ENCODE peak calls at places on chromosomes 3 and 15, in five cellular contexts. B, P, R, N and O are unnamed samples.

GRCh38 chr3:98906230-98906629 is 4.7 kb upstream of the DCBLD2 start:
- DNase-seq in N (no peak), R (no peak), B (no peak), P (peak; percentile 88), O (no peak)

GRCh38 chr15:72369964-72370363 is 5.8 kb downstream of the HEXA start:
- DNase-seq in P (no peak), R (no peak), B (no peak), N (no peak), O (no peak)

GRCh38 chr15:75177360-75178071 is 24.2 kb upstream of the C15orf39 start:
- DNase-seq in B (no peak), R (no peak), N (no peak), P (no peak), O (no peak)

GRCh38 chr3:89690649-89691048 is 583.2 kb downstream of the EPHA3 start:
- DNase-seq in N (no peak), R (no peak), B (no peak), P (peak; percentile 8), O (no peak)

GRCh38 chr15:31489281-31489680 is 162.6 kb downstream of the KLF13 start:
- DNase-seq in R (peak; percentile 7), B (no peak), P (no peak), N (no peak), O (no peak)

GRCh38 chr3:103002447-103002846 is 567.6 kb downstream of the ZPLD1 start:
- DNase-seq in B (no peak), P (peak; percentile 54), R (no peak), N (no peak), O (no peak)

GRCh38 chr3:128794067-128794768 is 68.2 kb downstream of the RAB7A start:
- DNase-seq in P (peak; percentile 86), R (no peak), N (no peak), B (no peak), O (no peak)

GRCh38 chr3:190309414-190309813 is 12.8 kb downstream of the CLDN1 start:
- DNase-seq in N (no peak), B (no peak), P (no peak), R (no peak), O (no peak)

GRCh38 chr15:90407871-90408317 is 19.9 kb downstream of the IQGAP1 start:
- DNase-seq in R (no peak), B (no peak), N (no peak), P (no peak), O (no peak)

GRCh38 chr3:15636028-15636709 is 34.6 kb downstream of the BTD start:
- DNase-seq in R (no peak), B (no peak), P (peak; percentile 92), N (no peak), O (no peak)

GRCh38 chr3:169913270-169913780 is 2.0 kb downstream of the SAMD7 start:
- DNase-seq in P (no peak), N (no peak), R (no peak), B (peak; percentile 77), O (no peak)

GRCh38 chr15:39515765-39516164 is 65.1 kb upstream of the THBS1 start:
- DNase-seq in B (no peak), N (no peak), R (no peak), P (no peak), O (no peak)

GRCh38 chr15:63045438-63046278 is 3.1 kb downstream of the TPM1 start:
- DNase-seq in R (no peak), B (no peak), P (peak; percentile 52), N (no peak), O (no peak)

GRCh38 chr3:4768021-4768420 is 211.2 kb upstream of the BHLHE40 start:
- DNase-seq in B (no peak), P (no peak), N (no peak), R (no peak), O (no peak)

GRCh38 chr15:75024102-75024636 is 779 bp downstream of the PPCDC start:
- DNase-seq in N (no peak), P (no peak), R (no peak), B (no peak), O (no peak)

GRCh38 chr3:85760342-85760741 is 801.6 kb downstream of the CADM2 start:
- DNase-seq in N (no peak), R (no peak), P (no peak), B (no peak), O (no peak)

GRCh38 chr15:53757906-53758305 is 1.6 kb downstream of the WDR72 start:
- DNase-seq in B (no peak), P (no peak), N (no peak), R (no peak), O (no peak)

GRCh38 chr15:62112616-62113593 is 46.1 kb downstream of the C2CD4A start:
- DNase-seq in P (peak; percentile 80), B (no peak), R (no peak), N (no peak), O (no peak)

GRCh38 chr3:172281884-172282283 is 166.4 kb downstream of the GHSR start:
- DNase-seq in N (no peak), R (no peak), P (no peak), B (no peak), O (no peak)

DNA sequence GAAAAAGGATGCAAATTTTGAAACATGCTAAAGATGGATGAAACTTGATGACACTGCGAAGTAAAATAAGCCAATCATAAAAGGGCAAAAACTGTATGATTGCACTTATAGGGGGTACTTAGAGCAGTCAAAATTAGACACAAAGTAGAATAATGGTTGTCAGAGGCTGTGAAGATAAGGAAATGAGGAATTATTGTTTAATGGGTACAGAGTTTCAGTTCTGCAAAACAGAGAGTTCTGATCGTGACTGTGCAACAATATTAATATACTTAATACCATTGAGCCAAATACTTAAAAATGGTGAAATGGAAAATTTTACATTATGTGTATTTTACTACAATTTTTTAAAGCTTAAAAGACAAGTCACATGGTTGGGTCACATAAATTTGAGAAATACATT is 35.1 kb downstream of the UBE3A start:
- DNase-seq in R (no peak), P (no peak), N (no peak), B (no peak), O (no peak)
- TF ChIP-seq CTCF in R (no peak), P (no peak), N (no peak), B (no peak), O (no peak)

GRCh38 chr15:34158355-34158754 is 51.5 kb downstream of the KATNBL1 start:
- DNase-seq in N (no peak), R (no peak), P (no peak), B (no peak), O (no peak)

GRCh38 chr15:34161329-34161953 is 48.5 kb downstream of the KATNBL1 start:
- DNase-seq in N (no peak), P (no peak), B (no peak), R (no peak), O (no peak)

GRCh38 chr15:34154725-34155204 is 52.9 kb downstream of the PGBD4 start:
- DNase-seq in P (peak; percentile 4), N (no peak), B (no peak), R (no peak), O (no peak)

GRCh38 chr15:34155859-34156258 is 54.0 kb downstream of the PGBD4 start:
- DNase-seq in R (no peak), P (no peak), B (no peak), N (no peak), O (no peak)

GRCh38 chr15:34160735-34161134 is 49.2 kb downstream of the KATNBL1 start:
- DNase-seq in B (no peak), P (no peak), R (no peak), N (no peak), O (no peak)
- TF ChIP-seq CTCF in B (no peak), P (no peak), R (no peak), N (no peak), O (no peak)

GRCh38 chr15:82674873-82675272 is 27.7 kb upstream of the CPEB1 start:
- DNase-seq in P (no peak), B (no peak), R (no peak), N (no peak), O (no peak)

GRCh38 chr15:82679626-82680199 is 30.0 kb downstream of the AP3B2 start:
- DNase-seq in R (no peak), N (peak; percentile 2), B (no peak), P (no peak), O (no peak)

GRCh38 chr15:82681371-82681770 is 28.3 kb downstream of the AP3B2 start:
- DNase-seq in N (no peak), B (no peak), P (no peak), R (no peak), O (no peak)

GRCh38 chr15:82677720-82678323 is 30.7 kb upstream of the CPEB1 start:
- DNase-seq in N (no peak), B (no peak), P (no peak), R (no peak), O (no peak)

DNA sequence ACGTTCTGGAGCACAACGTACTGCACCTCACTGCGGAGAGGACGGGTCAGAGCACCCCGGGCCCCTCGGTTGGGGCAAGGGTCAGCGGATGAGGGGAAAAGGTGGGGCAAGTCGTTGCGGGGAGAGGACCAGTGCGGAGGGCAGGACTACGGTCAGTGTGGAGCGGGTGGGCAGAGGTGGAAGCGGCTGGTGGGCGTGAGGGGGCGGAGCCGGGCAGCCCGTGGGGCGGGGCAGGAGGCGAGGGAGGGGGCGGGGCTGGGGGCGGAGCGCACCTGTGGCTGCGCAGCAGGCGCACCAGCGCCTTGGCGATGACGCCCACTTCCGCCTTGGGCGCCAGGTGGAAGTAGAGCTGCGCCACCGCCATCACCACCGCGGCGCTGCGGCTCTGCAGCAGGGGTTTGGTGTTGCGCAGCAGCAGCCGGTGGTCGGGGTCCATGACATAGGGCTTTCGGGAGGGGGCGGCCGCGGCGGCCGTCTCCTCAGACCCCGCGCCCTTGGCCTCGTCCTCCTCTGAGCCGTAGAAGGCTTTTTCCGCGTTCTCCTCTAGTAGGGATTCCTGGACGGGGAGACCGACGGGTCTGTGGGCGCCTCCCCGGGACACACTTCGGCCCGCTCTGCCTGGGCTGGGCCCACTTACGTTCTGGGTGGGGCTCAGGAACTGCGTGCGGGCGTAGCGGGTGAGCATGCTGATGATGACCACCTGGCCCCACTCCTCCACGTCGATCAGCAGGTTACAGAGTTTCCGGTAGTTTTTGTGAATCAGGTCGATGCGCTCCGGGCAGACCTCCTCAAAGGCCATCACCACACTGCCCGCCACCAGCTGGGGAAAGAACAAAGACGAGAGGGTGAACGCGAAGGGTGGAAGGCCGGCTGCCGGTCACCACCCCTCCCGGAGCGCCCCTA is 29.2 kb downstream of the AP3B2 start:
- DNase-seq in N (peak; percentile 83), B (peak; percentile 65), P (no peak), R (peak; percentile 87), O (peak; percentile 80)
- TF ChIP-seq CTCF in N (peak; percentile 35), B (no peak), P (no peak), R (peak; percentile 52), O (peak; percentile 35)

GRCh38 chr3:125634346-125634964 is 39.2 kb upstream of the OSBPL11 start:
- DNase-seq in N (no peak), R (no peak), P (no peak), B (no peak), O (no peak)

GRCh38 chr3:125628212-125628611 is 32.9 kb upstream of the OSBPL11 start:
- DNase-seq in R (no peak), B (no peak), N (no peak), P (no peak), O (no peak)

GRCh38 chr3:125633767-125634166 is 38.5 kb upstream of the OSBPL11 start:
- DNase-seq in R (no peak), P (no peak), N (no peak), B (no peak), O (no peak)

GRCh38 chr3:125632597-125632996 is 37.3 kb upstream of the OSBPL11 start:
- DNase-seq in N (no peak), B (no peak), R (no peak), P (no peak), O (no peak)
- TF ChIP-seq CTCF in N (no peak), B (no peak), R (no peak), P (no peak), O (no peak)

GRCh38 chr15:35206060-35206675 is 121.1 kb upstream of the NANOGP8 start:
- DNase-seq in B (no peak), N (no peak), P (peak; percentile 3), R (no peak), O (no peak)
- TF ChIP-seq CTCF in B (peak; percentile 55), N (no peak), P (peak; percentile 48), R (peak; percentile 38), O (peak; percentile 70)